ENCODE peak calls at places on chromosomes 1 and 21, in six cellular contexts. One of them, this sample, is unnamed.

GRCh38 chr1:168454211-168454815 is 89.5 kb downstream of the XCL2 start:
- DNase-seq in Peyer's patch: no peak
- DNase-seq in cardiac fibroblast: no peak
- DNase-seq in A549: no peak
- DNase-seq in HepG2: no peak
- DNase-seq in right lobe of liver: no peak
- DNase-seq in this sample: peak; percentile 42

GRCh38 chr1:246907472-246907871 is 24.3 kb downstream of the AHCTF1 start:
- DNase-seq in cardiac fibroblast: peak; percentile 76
- DNase-seq in A549: no peak
- DNase-seq in HepG2: peak; percentile 69
- DNase-seq in right lobe of liver: no peak
- DNase-seq in Peyer's patch: no peak
- DNase-seq in this sample: peak; percentile 33

GRCh38 chr1:67832737-67833594 is at the start of gene GNG12:
- DNase-seq in Peyer's patch: peak; percentile 86
- DNase-seq in A549: peak; percentile 63
- DNase-seq in HepG2: no peak
- DNase-seq in cardiac fibroblast: peak; percentile 76
- DNase-seq in right lobe of liver: peak; percentile 75
- DNase-seq in this sample: peak; percentile 46

GRCh38 chr1:217650674-217651073 is 19.5 kb downstream of the SPATA17 start:
- DNase-seq in right lobe of liver: no peak
- DNase-seq in A549: no peak
- DNase-seq in Peyer's patch: no peak
- DNase-seq in HepG2: no peak
- DNase-seq in cardiac fibroblast: no peak
- DNase-seq in this sample: no peak

GRCh38 chr21:34132202-34132601 is 58.8 kb downstream of the MRPS6 start:
- DNase-seq in HepG2: no peak
- DNase-seq in right lobe of liver: no peak
- DNase-seq in cardiac fibroblast: no peak
- DNase-seq in Peyer's patch: no peak
- DNase-seq in A549: no peak
- DNase-seq in this sample: no peak

GRCh38 chr1:246214708-246215504 is 292.2 kb downstream of the SMYD3 start:
- DNase-seq in cardiac fibroblast: peak; percentile 94
- DNase-seq in Peyer's patch: no peak
- DNase-seq in A549: no peak
- DNase-seq in HepG2: no peak
- DNase-seq in right lobe of liver: no peak
- DNase-seq in this sample: peak; percentile 22

GRCh38 chr1:228426518-228427175 is 10.0 kb upstream of the TRIM17 start:
- DNase-seq in HepG2: no peak
- DNase-seq in right lobe of liver: no peak
- DNase-seq in Peyer's patch: no peak
- DNase-seq in A549: no peak
- DNase-seq in cardiac fibroblast: no peak
- DNase-seq in this sample: no peak

GRCh38 chr21:41187537-41188025 is 19.6 kb downstream of the BACE2 start:
- DNase-seq in A549: no peak
- DNase-seq in right lobe of liver: no peak
- DNase-seq in Peyer's patch: no peak
- DNase-seq in cardiac fibroblast: no peak
- DNase-seq in HepG2: no peak
- DNase-seq in this sample: no peak

GRCh38 chr1:6108937-6109636 is 63.4 kb downstream of the KCNAB2 start:
- DNase-seq in A549: peak; percentile 71
- DNase-seq in HepG2: peak; percentile 20
- DNase-seq in right lobe of liver: peak; percentile 25
- DNase-seq in cardiac fibroblast: peak; percentile 60
- DNase-seq in Peyer's patch: peak; percentile 55
- DNase-seq in this sample: peak; percentile 49

GRCh38 chr1:245500546-245500945 is 345.8 kb downstream of the KIF26B start:
- DNase-seq in right lobe of liver: no peak
- DNase-seq in cardiac fibroblast: peak; percentile 66
- DNase-seq in Peyer's patch: no peak
- DNase-seq in HepG2: no peak
- DNase-seq in A549: no peak
- DNase-seq in this sample: peak; percentile 96

GRCh38 chr1:19955529-19956170 is 23.8 kb downstream of the PLA2G2A start:
- DNase-seq in right lobe of liver: no peak
- DNase-seq in cardiac fibroblast: no peak
- DNase-seq in HepG2: no peak
- DNase-seq in Peyer's patch: no peak
- DNase-seq in A549: no peak
- DNase-seq in this sample: no peak

GRCh38 chr1:8152731-8153702 is 126.9 kb upstream of the ERRFI1 start:
- DNase-seq in A549: no peak
- DNase-seq in cardiac fibroblast: no peak
- DNase-seq in right lobe of liver: no peak
- DNase-seq in Peyer's patch: no peak
- DNase-seq in HepG2: no peak
- DNase-seq in this sample: no peak

GRCh38 chr1:79124756-79125155 is 118.2 kb upstream of the ADGRL4 start:
- DNase-seq in right lobe of liver: no peak
- DNase-seq in HepG2: no peak
- DNase-seq in Peyer's patch: no peak
- DNase-seq in A549: no peak
- DNase-seq in cardiac fibroblast: peak; percentile 25
- DNase-seq in this sample: peak; percentile 64

GRCh38 chr1:118459871-118460270 is 274.8 kb upstream of the SPAG17 start:
- DNase-seq in cardiac fibroblast: no peak
- DNase-seq in right lobe of liver: no peak
- DNase-seq in HepG2: no peak
- DNase-seq in A549: no peak
- DNase-seq in Peyer's patch: no peak
- DNase-seq in this sample: peak; percentile 37

GRCh38 chr1:94654031-94654430 is 112.5 kb upstream of the F3 start:
- DNase-seq in right lobe of liver: no peak
- DNase-seq in cardiac fibroblast: peak; percentile 59
- DNase-seq in Peyer's patch: no peak
- DNase-seq in HepG2: peak; percentile 23
- DNase-seq in A549: no peak
- DNase-seq in this sample: peak; percentile 92

GRCh38 chr1:1784933-1785332 is 6.7 kb upstream of the NADK start:
- DNase-seq in Peyer's patch: no peak
- DNase-seq in right lobe of liver: no peak
- DNase-seq in cardiac fibroblast: no peak
- DNase-seq in A549: no peak
- DNase-seq in HepG2: no peak
- DNase-seq in this sample: no peak

GRCh38 chr1:1780598-1781525 is 2.6 kb upstream of the NADK start:
- DNase-seq in cardiac fibroblast: no peak
- DNase-seq in A549: no peak
- DNase-seq in Peyer's patch: no peak
- DNase-seq in HepG2: no peak
- DNase-seq in right lobe of liver: no peak
- DNase-seq in this sample: no peak

GRCh38 chr1:1781526-1781903 is 3.2 kb upstream of the NADK start:
- DNase-seq in HepG2: no peak
- DNase-seq in Peyer's patch: no peak
- DNase-seq in right lobe of liver: no peak
- DNase-seq in A549: no peak
- DNase-seq in cardiac fibroblast: no peak
- DNase-seq in this sample: no peak

GRCh38 chr1:1783320-1783719 is 5.0 kb upstream of the NADK start:
- DNase-seq in Peyer's patch: peak; percentile 54
- DNase-seq in right lobe of liver: no peak
- DNase-seq in cardiac fibroblast: no peak
- DNase-seq in HepG2: no peak
- DNase-seq in A549: no peak
- DNase-seq in this sample: no peak

GRCh38 chr1:1782399-1783221 is 4.3 kb upstream of the NADK start:
- DNase-seq in right lobe of liver: peak; percentile 82
- DNase-seq in A549: peak; percentile 26
- DNase-seq in HepG2: peak; percentile 57
- DNase-seq in cardiac fibroblast: peak; percentile 77
- DNase-seq in Peyer's patch: peak; percentile 85
- DNase-seq in this sample: peak; percentile 60
- H3K4me3 ChIP-seq in right lobe of liver: peak overlapping the region; percentile 22
- H3K4me3 ChIP-seq in A549: no peak overlapping the region
- H3K4me3 ChIP-seq in HepG2: peak overlapping the region; percentile 58
- H3K4me3 ChIP-seq in cardiac fibroblast: no peak overlapping the region
- H3K4me3 ChIP-seq in Peyer's patch: peak overlapping the region; percentile 12
- H3K4me3 ChIP-seq in this sample: peak overlapping the region; percentile 20

DNA sequence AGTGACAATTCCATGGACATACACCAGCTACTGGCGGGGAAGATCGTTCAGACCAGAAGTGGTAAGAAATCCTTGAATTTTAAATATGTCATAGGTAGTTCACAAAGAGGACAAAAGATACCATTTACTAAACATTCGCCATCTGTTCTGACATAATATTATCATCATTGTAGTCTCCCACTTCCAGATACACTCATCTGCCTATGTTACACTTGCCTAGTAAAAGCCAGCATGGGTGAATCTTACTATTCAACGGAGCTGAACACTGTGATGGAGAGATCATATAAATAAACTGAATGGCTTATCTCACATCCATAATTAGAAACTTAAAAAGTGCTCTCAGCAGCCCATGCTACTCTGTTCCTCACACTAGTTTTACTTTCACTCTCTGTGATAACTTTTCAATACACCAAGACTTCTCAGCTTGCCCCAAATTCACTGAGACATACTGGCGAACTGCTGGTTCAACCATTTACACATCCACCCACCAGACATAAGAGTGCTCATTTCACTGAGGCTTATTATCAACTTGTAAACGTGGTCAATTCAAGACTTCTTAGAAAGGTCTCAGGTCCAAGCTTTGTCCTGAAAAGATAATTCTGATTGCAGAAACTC is 463 bp upstream of the PRRC2C start:
- DNase-seq in Peyer's patch: no peak
- DNase-seq in cardiac fibroblast: no peak
- DNase-seq in HepG2: no peak
- DNase-seq in A549: no peak
- DNase-seq in right lobe of liver: no peak
- DNase-seq in this sample: no peak
- TF ChIP-seq CTCF in Peyer's patch: no peak
- TF ChIP-seq CTCF in cardiac fibroblast: no peak
- TF ChIP-seq CTCF in HepG2: no peak
- TF ChIP-seq CTCF in A549: no peak
- TF ChIP-seq CTCF in right lobe of liver: peak; percentile 68
- TF ChIP-seq CTCF in this sample: no peak

DNA sequence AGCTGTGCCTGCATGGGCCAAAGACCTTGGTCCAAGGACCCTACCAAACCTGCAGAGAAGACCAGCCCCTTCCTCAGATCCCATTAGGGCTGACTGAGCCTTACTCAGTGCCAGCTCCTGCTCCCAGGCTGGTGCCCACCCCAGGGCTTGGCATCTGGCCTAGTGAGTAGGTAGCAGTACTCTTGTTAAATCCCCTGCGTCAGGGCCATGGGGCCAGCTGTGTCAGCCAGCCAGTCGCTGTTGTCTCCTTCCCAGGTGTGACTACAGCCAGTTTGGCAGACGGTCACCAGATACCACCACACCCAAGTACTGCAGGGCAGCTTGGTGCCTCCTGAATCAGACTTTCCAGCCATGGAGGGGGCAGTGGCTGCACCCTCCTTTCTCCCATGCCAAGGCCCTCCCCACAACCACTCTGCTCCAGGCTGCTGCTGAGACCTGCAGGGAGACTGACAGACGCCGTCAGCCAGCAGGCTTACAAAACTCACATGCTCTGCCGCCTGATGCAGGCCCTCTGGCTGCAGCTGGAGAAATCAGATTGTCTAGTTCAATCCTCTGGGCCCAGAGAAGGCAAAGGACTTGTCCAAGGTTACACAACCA is 3.0 kb downstream of the TENT5B start:
- DNase-seq in Peyer's patch: peak; percentile 49
- DNase-seq in cardiac fibroblast: no peak
- DNase-seq in A549: no peak
- DNase-seq in right lobe of liver: no peak
- DNase-seq in HepG2: no peak
- DNase-seq in this sample: peak; percentile 90
- H3K4me3 ChIP-seq in Peyer's patch: no peak overlapping the region
- H3K4me3 ChIP-seq in cardiac fibroblast: no peak overlapping the region
- H3K4me3 ChIP-seq in A549: no peak overlapping the region
- H3K4me3 ChIP-seq in right lobe of liver: no peak overlapping the region
- H3K4me3 ChIP-seq in HepG2: no peak overlapping the region
- H3K4me3 ChIP-seq in this sample: no peak overlapping the region

GRCh38 chr21:38833122-38833521 is 27.4 kb downstream of the ETS2 start:
- DNase-seq in Peyer's patch: no peak
- DNase-seq in cardiac fibroblast: no peak
- DNase-seq in right lobe of liver: no peak
- DNase-seq in HepG2: peak; percentile 30
- DNase-seq in A549: no peak
- DNase-seq in this sample: no peak
- TF ChIP-seq CTCF in Peyer's patch: no peak
- TF ChIP-seq CTCF in cardiac fibroblast: peak; percentile 13
- TF ChIP-seq CTCF in right lobe of liver: no peak
- TF ChIP-seq CTCF in HepG2: peak; percentile 40
- TF ChIP-seq CTCF in A549: no peak
- TF ChIP-seq CTCF in this sample: peak; percentile 19

GRCh38 chr1:34917017-34917416 is 12.4 kb downstream of the DLGAP3 start:
- DNase-seq in Peyer's patch: no peak
- DNase-seq in right lobe of liver: no peak
- DNase-seq in A549: no peak
- DNase-seq in HepG2: no peak
- DNase-seq in cardiac fibroblast: no peak
- DNase-seq in this sample: no peak
- H3K4me3 ChIP-seq in Peyer's patch: no peak overlapping the region
- H3K4me3 ChIP-seq in right lobe of liver: no peak overlapping the region
- H3K4me3 ChIP-seq in A549: no peak overlapping the region
- H3K4me3 ChIP-seq in HepG2: no peak overlapping the region
- H3K4me3 ChIP-seq in cardiac fibroblast: no peak overlapping the region
- H3K4me3 ChIP-seq in this sample: no peak overlapping the region

This sample was measured in bronchial epithelial cell.